ENCODE peak calls at places on chromosomes 11 and 22, in six cellular contexts. C is hepatocyte; H is CD8-positive, alpha-beta memory T cell; L is small intestine; G is Peyer's patch; U is mammary epithelial cell. K is an unnamed sample.

GRCh38 chr11:130436171-130436570 is 7.8 kb upstream of the ADAMTS8 start:
- DNase-seq in G (no peak), H (no peak), L (no peak), U (no peak), C (no peak), K (no peak)

GRCh38 chr22:44181033-44181911 is 547 bp downstream of the PARVG start:
- DNase-seq in U (no peak), L (peak; percentile 29), G (peak; percentile 80), H (peak; percentile 85), C (no peak), K (no peak)

GRCh38 chr11:57277845-57278720 is 41.0 kb upstream of the APLNR start:
- DNase-seq in H (no peak), C (peak; percentile 88), L (peak; percentile 77), U (peak; percentile 64), G (peak; percentile 84), K (peak; percentile 83)

GRCh38 chr22:24059121-24059520 is 48.0 kb downstream of the CABIN1 start:
- DNase-seq in C (no peak), H (no peak), U (no peak), G (no peak), L (no peak), K (no peak)

GRCh38 chr22:48270731-48271130 is 1508.3 kb downstream of the TBC1D22A start:
- DNase-seq in U (no peak), H (no peak), G (no peak), L (no peak), C (no peak), K (no peak)

GRCh38 chr11:10674440-10674855 is 19.1 kb downstream of the IRAG1 start:
- DNase-seq in L (no peak), U (no peak), G (no peak), H (no peak), C (no peak), K (no peak)

GRCh38 chr22:33112606-33113005 is 54.4 kb upstream of the SYN3 start:
- DNase-seq in U (no peak), L (no peak), C (no peak), H (no peak), G (no peak), K (no peak)

GRCh38 chr11:12944889-12945288 is 64.2 kb upstream of the RASSF10 start:
- DNase-seq in H (no peak), C (no peak), G (no peak), L (no peak), U (no peak), K (no peak)

GRCh38 chr11:1750481-1750839 is at the start of gene IFITM10:
- DNase-seq in U (peak; percentile 59), C (no peak), H (no peak), L (peak; percentile 37), G (peak; percentile 66), K (no peak)

GRCh38 chr11:110947100-110947499 is 234.9 kb upstream of the ARHGAP20 start:
- DNase-seq in H (no peak), C (no peak), G (no peak), L (no peak), U (no peak), K (no peak)

GRCh38 chr11:46335271-46335670 is 12.0 kb upstream of the DGKZ start:
- DNase-seq in H (no peak), G (no peak), L (no peak), U (no peak), C (no peak), K (no peak)

GRCh38 chr11:92224394-92225205 is at the start of gene FAT3:
- DNase-seq in U (peak; percentile 26), H (no peak), L (no peak), G (no peak), C (peak; percentile 77), K (no peak)

GRCh38 chr11:47369676-47370075 is 8.7 kb downstream of the SPI1 start:
- DNase-seq in H (no peak), C (no peak), L (no peak), G (no peak), U (no peak), K (no peak)

GRCh38 chr11:8768625-8769333 is 86.2 kb downstream of the RPL27A start:
- DNase-seq in U (peak; percentile 66), G (no peak), H (no peak), L (peak; percentile 67), C (peak; percentile 59), K (peak; percentile 43)

GRCh38 chr11:132051704-132052103 is 681.3 kb downstream of the NTM start:
- DNase-seq in C (no peak), U (no peak), G (no peak), L (no peak), H (no peak), K (no peak)
- H3K4me1 ChIP-seq in C (no peaks in the 10 kb centered on the region), U (peaks cover 30% of the 10 kb centered on the region), G (no peaks in the 10 kb centered on the region), L (no peaks in the 10 kb centered on the region), H (no peaks in the 10 kb centered on the region), K (no peaks in the 10 kb centered on the region)

GRCh38 chr11:124788521-124788920 is 11.7 kb downstream of the MSANTD2 start:
- DNase-seq in U (no peak), H (no peak), G (no peak), C (no peak), L (no peak), K (no peak)

GRCh38 chr11:124796312-124796711 is 3.9 kb downstream of the MSANTD2 start:
- DNase-seq in U (no peak), G (no peak), C (no peak), L (no peak), H (no peak), K (no peak)

GRCh38 chr11:124798991-124799383 is 1.2 kb downstream of the MSANTD2 start:
- DNase-seq in U (peak; percentile 57), L (peak; percentile 35), C (peak; percentile 56), G (no peak), H (no peak), K (peak; percentile 38)

GRCh38 chr11:124791626-124792341 is 8.4 kb downstream of the MSANTD2 start:
- DNase-seq in C (no peak), U (no peak), L (no peak), H (no peak), G (no peak), K (no peak)

GRCh38 chr11:124793466-124794278 is 6.5 kb downstream of the MSANTD2 start:
- DNase-seq in G (peak; percentile 68), H (no peak), U (peak; percentile 35), L (peak; percentile 63), C (peak; percentile 71), K (peak; percentile 79)
- H3K4me1 ChIP-seq in G (peaks cover 4% of the 10 kb centered on the region), H (peaks cover 13% of the 10 kb centered on the region), U (peaks cover 3% of the 10 kb centered on the region), L (peaks cover 2% of the 10 kb centered on the region), C (peaks cover 13% of the 10 kb centered on the region), K (peaks cover 5% of the 10 kb centered on the region)

GRCh38 chr11:103681855-103682254 is 354.6 kb upstream of the DDI1 start:
- DNase-seq in H (no peak), C (no peak), U (no peak), L (no peak), G (no peak), K (no peak)
- H3K4me1 ChIP-seq in H (no peaks in the 10 kb centered on the region), C (no peaks in the 10 kb centered on the region), U (no peaks in the 10 kb centered on the region), L (no peaks in the 10 kb centered on the region), G (no peaks in the 10 kb centered on the region), K (no peaks in the 10 kb centered on the region)

GRCh38 chr22:35973388-35973787 is 55.2 kb downstream of the RBFOX2 start:
- DNase-seq in U (no peak), G (no peak), H (no peak), L (no peak), C (no peak), K (no peak)

GRCh38 chr22:35967046-35967397 is 61.6 kb downstream of the RBFOX2 start:
- DNase-seq in C (no peak), U (no peak), H (no peak), L (no peak), G (no peak), K (no peak)

GRCh38 chr22:35972559-35972958 is 56.1 kb downstream of the RBFOX2 start:
- DNase-seq in H (no peak), G (no peak), C (no peak), L (no peak), U (peak; percentile 33), K (no peak)

GRCh38 chr22:35971418-35972119 is 57.1 kb downstream of the RBFOX2 start:
- DNase-seq in H (no peak), G (no peak), L (no peak), U (no peak), C (peak; percentile 77), K (no peak)

DNA sequence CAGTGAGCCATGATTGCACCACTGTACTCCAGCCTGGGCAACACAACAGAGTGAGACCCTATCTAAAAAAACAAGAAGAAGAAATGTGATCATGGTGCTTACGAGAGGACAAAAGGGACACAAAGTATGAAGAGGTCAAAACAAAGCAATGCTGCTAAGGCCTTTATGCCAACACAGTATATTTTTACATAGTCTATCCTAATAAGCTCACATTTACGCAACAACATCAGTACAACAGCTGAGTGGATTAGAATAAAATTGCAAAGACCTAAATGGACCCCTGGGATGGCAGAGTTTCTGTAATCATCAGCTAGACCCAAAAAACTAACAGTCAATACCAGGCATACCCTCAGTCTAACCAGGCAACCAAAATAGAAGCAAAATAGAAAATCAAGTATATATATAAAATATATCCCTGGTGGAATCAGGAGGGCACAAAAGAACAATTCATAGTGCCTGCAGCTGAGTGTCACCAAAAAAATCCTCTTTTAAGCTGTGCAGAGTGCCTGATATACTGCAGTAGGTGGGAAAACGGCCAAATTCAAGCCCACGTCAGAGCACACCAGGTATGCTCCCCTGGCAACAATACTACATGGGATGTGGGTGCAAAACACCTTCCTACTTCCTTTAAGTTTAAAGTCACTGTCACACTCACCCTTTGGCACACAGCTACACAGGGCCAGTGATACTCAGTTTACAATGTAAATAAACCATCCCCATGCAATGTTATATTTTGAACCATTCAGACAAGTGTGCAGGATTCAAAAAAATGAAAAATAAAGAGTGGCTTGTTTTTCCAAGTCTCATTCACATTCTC is 57.8 kb downstream of the RBFOX2 start:
- DNase-seq in U (no peak), H (no peak), G (no peak), C (no peak), L (no peak), K (no peak)
- H3K4me1 ChIP-seq in U (peaks cover 21% of the 10 kb centered on the region), H (no peaks in the 10 kb centered on the region), G (no peaks in the 10 kb centered on the region), C (peaks cover 37% of the 10 kb centered on the region), L (no peaks in the 10 kb centered on the region), K (peaks cover 25% of the 10 kb centered on the region)

DNA sequence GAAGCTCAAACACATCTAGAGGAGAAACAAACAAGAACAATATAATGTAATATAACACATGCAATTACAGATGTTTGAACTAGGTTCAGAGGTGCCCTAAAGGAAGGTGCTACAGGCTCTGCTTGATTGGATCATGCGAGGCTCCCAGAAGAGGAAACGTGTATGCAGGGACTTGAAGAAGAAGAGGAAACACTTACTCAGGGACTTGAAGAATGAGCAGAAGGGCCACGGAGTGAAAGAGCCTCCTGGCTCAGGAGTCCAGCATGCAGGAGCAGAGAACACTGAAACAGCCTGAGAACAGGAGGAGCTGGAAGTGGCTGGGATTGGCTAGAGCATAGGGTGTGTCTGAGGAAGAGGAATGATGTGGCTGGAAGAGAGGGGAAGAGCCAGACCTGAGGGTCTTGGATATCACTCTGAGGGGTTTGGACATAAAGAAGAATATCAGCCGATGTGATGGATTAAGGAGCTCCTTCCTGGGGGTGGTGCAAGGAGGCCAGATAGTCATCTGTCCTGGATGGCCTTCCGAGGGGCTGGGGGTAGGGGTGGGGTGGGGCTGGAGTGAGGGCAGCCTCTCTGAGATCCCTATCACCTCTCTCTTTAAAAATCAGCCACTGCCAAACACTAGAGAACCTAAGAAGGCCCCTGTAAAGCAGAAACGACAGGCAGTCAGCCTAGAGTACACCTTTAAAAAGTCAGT is 16.8 kb downstream of the FZD4 start:
- DNase-seq in U (no peak), L (no peak), C (no peak), H (no peak), G (no peak), K (no peak)
- H3K4me1 ChIP-seq in U (no peaks in the 10 kb centered on the region), L (no peaks in the 10 kb centered on the region), C (peaks cover 54% of the 10 kb centered on the region), H (no peaks in the 10 kb centered on the region), G (no peaks in the 10 kb centered on the region), K (peaks cover 51% of the 10 kb centered on the region)

K was measured in Caco-2.